ENCODE peak calls at places on chromosomes 7 and 10, in five cellular contexts. X is tibial nerve, Q is stomach, C is right lobe of liver, V is IMR-90. R is an unnamed sample. For H3K4me1, the result is how much of the 10 kb centered on the place peaks cover.

GRCh38 chr10:66501356-66501755 is 424.5 kb upstream of the LRRTM3 start:
- DNase-seq in V (no peak), C (no peak), Q (no peak), X (no peak), R (no peak)

GRCh38 chr7:20407585-20408466 is 77.1 kb downstream of the ITGB8 start:
- DNase-seq in Q (peak), V (peak), C (no peak), X (peak), R (no peak)

GRCh38 chr10:132480356-132480755 is 57.2 kb upstream of the INPP5A start:
- DNase-seq in C (peak), V (peak), Q (no peak), X (no peak), R (no peak)

GRCh38 chr7:101237206-101238067 is at the start of gene CLDN15:
- DNase-seq in V (peak), Q (no peak), X (peak), C (peak), R (no peak)

GRCh38 chr10:97176226-97176625 is 9.5 kb downstream of the SLIT1 start:
- DNase-seq in Q (no peak), C (peak), V (no peak), X (no peak), R (no peak)

GRCh38 chr10:61971016-61971350 is 69.5 kb downstream of the ARID5B start:
- DNase-seq in Q (no peak), C (no peak), V (peak), X (no peak), R (no peak)

GRCh38 chr7:50307368-50308012 is 3.0 kb downstream of the IKZF1 start:
- DNase-seq in Q (no peak), X (no peak), V (no peak), C (no peak), R (no peak)

GRCh38 chr7:22992874-22993840 is 20.8 kb downstream of the HYCC1 start:
- DNase-seq in V (no peak), Q (no peak), C (no peak), X (no peak), R (no peak)

GRCh38 chr10:122664501-122664900 is 35.1 kb downstream of the C10orf120 start:
- DNase-seq in C (no peak), Q (no peak), V (no peak), X (no peak), R (no peak)

GRCh38 chr10:100817268-100817839 is 72.0 kb downstream of the PAX2 start:
- DNase-seq in C (no peak), V (no peak), Q (no peak), X (no peak), R (no peak)

GRCh38 chr10:97067716-97068391 is 117.9 kb downstream of the SLIT1 start:
- DNase-seq in X (no peak), C (no peak), V (no peak), Q (no peak), R (no peak)

GRCh38 chr10:120760246-120760645 is 90.9 kb upstream of the WDR11 start:
- DNase-seq in X (no peak), C (no peak), V (no peak), Q (no peak), R (no peak)

GRCh38 chr7:27678617-27679260 is 16.1 kb upstream of the HIBADH start:
- DNase-seq in C (no peak), V (peak), X (no peak), Q (no peak), R (no peak)

GRCh38 chr10:88086187-88086954 is 222.9 kb downstream of the PTEN start:
- DNase-seq in Q (no peak), X (no peak), C (no peak), V (no peak), R (no peak)

GRCh38 chr7:135283959-135284638 is 50.5 kb downstream of the STRA8 start:
- DNase-seq in X (no peak), V (no peak), C (no peak), Q (no peak), R (no peak)

GRCh38 chr10:73730153-73730906 is 13.8 kb upstream of the SEC24C start:
- DNase-seq in V (peak), X (peak), Q (peak), C (peak), R (peak)
- TF ChIP-seq POLR2A in V (peak), X (no peak), Q (no peak), C (peak), R (no peak)

GRCh38 chr10:125158528-125159485 is 1.6 kb downstream of the CTBP2 start:
- DNase-seq in C (peak), Q (peak), V (peak), X (no peak), R (no peak)

GRCh38 chr10:125160856-125161569 is 650 bp upstream of the CTBP2 start:
- DNase-seq in X (no peak), Q (peak), V (peak), C (peak), R (peak)

GRCh38 chr10:125157473-125157865 is 2.9 kb downstream of the CTBP2 start:
- DNase-seq in V (no peak), Q (peak), C (no peak), X (no peak), R (no peak)

GRCh38 chr10:125159932-125160855 is at the start of gene CTBP2:
- DNase-seq in Q (peak), X (no peak), C (peak), V (no peak), R (no peak)

GRCh38 chr10:125159486-125159931 is 854 bp downstream of the CTBP2 start:
- DNase-seq in C (no peak), V (no peak), Q (peak), X (no peak), R (no peak)
- H3K4me1 ChIP-seq in C (under half), V (under half), Q (under half), X (under half), R (under half)

GRCh38 chr7:151812967-151813366 is 63.9 kb downstream of the PRKAG2 start:
- DNase-seq in C (peak), X (no peak), Q (no peak), V (no peak), R (no peak)
- TF ChIP-seq CTCF in C (no peak), X (no peak), Q (no peak), V (no peak), R (no peak)

DNA sequence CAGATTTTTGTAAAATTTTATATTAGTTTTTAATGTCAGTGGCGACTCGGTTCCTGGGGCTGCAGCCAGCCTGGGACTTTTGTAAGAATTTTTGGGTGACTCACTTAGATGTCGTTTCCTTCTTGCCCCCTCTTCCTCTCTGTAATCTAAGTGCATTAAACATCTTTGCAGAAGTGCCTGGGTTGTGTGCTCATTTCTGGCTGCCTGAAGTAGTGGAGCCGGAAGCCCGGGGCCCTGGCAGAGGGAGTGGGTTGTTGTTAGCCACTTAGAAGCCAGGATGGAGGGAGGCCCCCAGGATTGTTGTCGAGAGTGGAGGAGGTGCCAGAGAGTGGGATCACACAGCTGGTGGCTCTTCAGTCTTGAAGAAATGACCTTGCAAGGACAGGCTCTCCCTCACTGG is 11.0 kb upstream of the TRIM8 start:
- DNase-seq in V (peak), C (peak), Q (no peak), X (no peak), R (no peak)
- TF ChIP-seq POLR2A in V (no peak), C (no peak), Q (no peak), X (no peak), R (no peak)